ENCODE peak calls at places on chromosomes 1 and 21, in six cellular contexts. E is HuH-7.5, O is mesothelial cell of epicardium, W is GM19239, K is H7, Z is iPS-NIHi11. D is an unnamed sample.

GRCh38 chr1:227042292-227042691 is 102.2 kb downstream of the COQ8A start:
- DNase-seq in E (no peak), O (no peak), W (no peak), K (no peak), Z (no peak), D (no peak)

GRCh38 chr21:45084121-45084520 is 9.7 kb downstream of the ADARB1 start:
- DNase-seq in E (no peak), O (no peak), W (no peak), K (no peak), Z (no peak), D (no peak)

GRCh38 chr1:151728151-151728711 is 6.9 kb downstream of the RIIAD1 start:
- DNase-seq in E (no peak), O (no peak), W (no peak), K (peak), Z (no peak), D (peak)

GRCh38 chr21:19198801-19199200 is 795.2 kb upstream of the TMPRSS15 start:
- DNase-seq in E (no peak), O (no peak), W (no peak), K (no peak), Z (no peak), D (no peak)

GRCh38 chr1:162138107-162138506 is 68.6 kb downstream of the NOS1AP start:
- DNase-seq in E (no peak), O (no peak), W (no peak), K (no peak), Z (no peak), D (no peak)

GRCh38 chr21:14901482-14901958 is 163.3 kb downstream of the NRIP1 start:
- DNase-seq in E (no peak), O (no peak), W (no peak), K (no peak), Z (no peak), D (no peak)

GRCh38 chr21:19999369-20000272 is 998.6 kb upstream of the NCAM2 start:
- DNase-seq in E (no peak), O (no peak), W (no peak), K (no peak), Z (no peak), D (no peak)

GRCh38 chr1:232853994-232854532 is 48.8 kb downstream of the MAP10 start:
- DNase-seq in E (no peak), O (no peak), W (no peak), K (no peak), Z (no peak), D (no peak)

GRCh38 chr1:156417700-156418015 is 48.6 kb downstream of the RHBG start:
- DNase-seq in E (no peak), O (no peak), W (no peak), K (no peak), Z (no peak), D (no peak)

GRCh38 chr21:14744368-14744767 is 198.3 kb upstream of the SAMSN1 start:
- DNase-seq in E (no peak), O (no peak), W (no peak), K (no peak), Z (no peak), D (no peak)

GRCh38 chr1:56516539-56517252 is 62.7 kb downstream of the PLPP3 start:
- DNase-seq in E (no peak), O (no peak), W (peak), K (no peak), Z (peak), D (no peak)

GRCh38 chr1:78090734-78091133 is 45.0 kb downstream of the GIPC2 start:
- DNase-seq in E (no peak), O (no peak), W (no peak), K (no peak), Z (no peak), D (no peak)

GRCh38 chr1:15540201-15540600 is 13.6 kb downstream of the DNAJC16 start:
- DNase-seq in E (no peak), O (no peak), W (no peak), K (no peak), Z (no peak), D (no peak)

GRCh38 chr1:226277897-226278296 is 31.1 kb downstream of the LIN9 start:
- DNase-seq in E (no peak), O (no peak), W (no peak), K (no peak), Z (no peak), D (no peak)

GRCh38 chr1:39545531-39545930 is 31.1 kb downstream of the PABPC4 start:
- DNase-seq in E (no peak), O (no peak), W (no peak), K (no peak), Z (no peak), D (no peak)

GRCh38 chr1:226967665-226968064 is 27.6 kb downstream of the COQ8A start:
- DNase-seq in E (no peak), O (no peak), W (no peak), K (no peak), Z (no peak), D (no peak)

GRCh38 chr1:218804014-218804785 is 369.5 kb upstream of the LYPLAL1 start:
- DNase-seq in E (no peak), O (no peak), W (no peak), K (no peak), Z (no peak), D (no peak)

D was measured in neural progenitor cell.